ENCODE peak calls at places on chromosomes 2 and 18, in nine cellular contexts. I, B, J, P, Y, T, Z, H and C are unnamed samples.

GRCh38 chr18:63410792-63411191 is 11.5 kb downstream of the VPS4B start:
- DNase-seq in I (no peak), B (no peak), J (no peak), P (no peak), Y (no peak), T (no peak), Z (no peak), H (peak; percentile 83), C (no peak)

GRCh38 chr2:113291191-113291590 is 12.5 kb upstream of the PAX8 start:
- DNase-seq in I (no peak), B (no peak), J (peak; percentile 53), P (no peak), Y (no peak), T (no peak), Z (no peak), H (no peak), C (no peak)

GRCh38 chr2:241496904-241497877 is 11.2 kb downstream of the STK25 start:
- DNase-seq in I (no peak), B (no peak), J (no peak), P (no peak), Y (no peak), T (no peak), Z (no peak), H (no peak), C (no peak)

GRCh38 chr2:45612741-45613140 is 1.7 kb upstream of the SRBD1 start:
- DNase-seq in I (no peak), B (no peak), J (no peak), P (no peak), Y (no peak), T (no peak), Z (no peak), H (peak; percentile 23), C (no peak)

GRCh38 chr2:99072556-99072955 is 69.0 kb upstream of the C2orf15 start:
- DNase-seq in I (no peak), B (no peak), J (no peak), P (no peak), Y (no peak), T (no peak), Z (no peak), H (no peak), C (no peak)

GRCh38 chr2:18966131-18966530 is 376.8 kb upstream of the NT5C1B start:
- DNase-seq in I (no peak), B (no peak), J (no peak), P (no peak), Y (no peak), T (no peak), Z (no peak), H (no peak), C (no peak)

GRCh38 chr2:32009479-32010256 is 1.1 kb downstream of the MEMO1 start:
- DNase-seq in I (no peak), B (peak; percentile 27), J (peak; percentile 50), P (peak; percentile 66), Y (no peak), T (peak; percentile 62), Z (no peak), H (peak; percentile 23), C (peak; percentile 67)

GRCh38 chr2:239912938-239913631 is 112.1 kb downstream of the NDUFA10 start:
- DNase-seq in I (peak; percentile 49), B (peak; percentile 7), J (no peak), P (no peak), Y (no peak), T (peak; percentile 48), Z (no peak), H (no peak), C (no peak)

GRCh38 chr2:113964436-113964835 is 74.5 kb downstream of the ACTR3 start:
- DNase-seq in I (no peak), B (no peak), J (no peak), P (no peak), Y (no peak), T (no peak), Z (no peak), H (no peak), C (no peak)

GRCh38 chr2:19228092-19228670 is 130.2 kb downstream of the OSR1 start:
- DNase-seq in I (no peak), B (no peak), J (no peak), P (no peak), Y (no peak), T (no peak), Z (no peak), H (no peak), C (no peak)

GRCh38 chr18:56575819-56576663 is 62.4 kb downstream of the TXNL1 start:
- DNase-seq in I (no peak), B (no peak), J (peak; percentile 76), P (peak; percentile 33), Y (no peak), T (no peak), Z (peak; percentile 43), H (peak; percentile 80), C (no peak)

GRCh38 chr2:46666044-46666662 is 186.8 kb downstream of the TMEM247 start:
- DNase-seq in I (no peak), B (peak; percentile 92), J (no peak), P (no peak), Y (no peak), T (no peak), Z (no peak), H (no peak), C (no peak)

GRCh38 chr2:33011406-33011805 is 64.7 kb downstream of the LTBP1 start:
- DNase-seq in I (no peak), B (no peak), J (no peak), P (no peak), Y (no peak), T (no peak), Z (no peak), H (no peak), C (no peak)

GRCh38 chr2:33015421-33016142 is 68.8 kb downstream of the LTBP1 start:
- DNase-seq in I (no peak), B (no peak), J (no peak), P (no peak), Y (no peak), T (no peak), Z (no peak), H (peak; percentile 94), C (no peak)

GRCh38 chr2:33013684-33014110 is 66.9 kb downstream of the LTBP1 start:
- DNase-seq in I (no peak), B (no peak), J (no peak), P (no peak), Y (no peak), T (no peak), Z (no peak), H (peak; percentile 79), C (no peak)

GRCh38 chr2:33011941-33012340 is 65.2 kb downstream of the LTBP1 start:
- DNase-seq in I (no peak), B (no peak), J (no peak), P (no peak), Y (no peak), T (no peak), Z (no peak), H (peak; percentile 71), C (no peak)

DNA sequence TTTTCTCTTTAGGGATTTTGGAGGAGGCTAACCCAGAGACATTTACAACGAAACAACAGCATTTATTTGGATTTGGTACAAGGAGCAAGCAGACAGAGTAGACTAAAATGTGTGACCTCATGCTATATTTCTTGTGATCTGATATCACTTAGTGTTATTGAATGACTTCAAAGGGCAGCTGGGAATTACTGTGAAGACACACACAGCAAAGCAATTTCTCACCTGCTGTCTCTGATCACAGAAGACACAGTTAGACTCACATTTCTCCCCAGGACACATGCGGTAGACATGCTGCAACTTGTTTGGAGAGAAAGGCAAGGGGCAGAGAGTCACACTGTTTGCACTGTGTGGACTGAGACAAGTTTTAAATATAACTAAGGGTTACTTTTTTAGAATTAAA is 67.5 kb downstream of the LTBP1 start:
- DNase-seq in I (no peak), B (no peak), J (no peak), P (no peak), Y (no peak), T (no peak), Z (no peak), H (no peak), C (no peak)
- H3K4me1 ChIP-seq in I (peaks cover 36% of the 10 kb centered on the region), B (peaks cover 7% of the 10 kb centered on the region), J (peaks cover 12% of the 10 kb centered on the region), P (no peaks in the 10 kb centered on the region), Y (no peaks in the 10 kb centered on the region), T (peaks cover 26% of the 10 kb centered on the region), Z (peaks cover 33% of the 10 kb centered on the region), H (peaks cover 44% of the 10 kb centered on the region), C (no peaks in the 10 kb centered on the region)

DNA sequence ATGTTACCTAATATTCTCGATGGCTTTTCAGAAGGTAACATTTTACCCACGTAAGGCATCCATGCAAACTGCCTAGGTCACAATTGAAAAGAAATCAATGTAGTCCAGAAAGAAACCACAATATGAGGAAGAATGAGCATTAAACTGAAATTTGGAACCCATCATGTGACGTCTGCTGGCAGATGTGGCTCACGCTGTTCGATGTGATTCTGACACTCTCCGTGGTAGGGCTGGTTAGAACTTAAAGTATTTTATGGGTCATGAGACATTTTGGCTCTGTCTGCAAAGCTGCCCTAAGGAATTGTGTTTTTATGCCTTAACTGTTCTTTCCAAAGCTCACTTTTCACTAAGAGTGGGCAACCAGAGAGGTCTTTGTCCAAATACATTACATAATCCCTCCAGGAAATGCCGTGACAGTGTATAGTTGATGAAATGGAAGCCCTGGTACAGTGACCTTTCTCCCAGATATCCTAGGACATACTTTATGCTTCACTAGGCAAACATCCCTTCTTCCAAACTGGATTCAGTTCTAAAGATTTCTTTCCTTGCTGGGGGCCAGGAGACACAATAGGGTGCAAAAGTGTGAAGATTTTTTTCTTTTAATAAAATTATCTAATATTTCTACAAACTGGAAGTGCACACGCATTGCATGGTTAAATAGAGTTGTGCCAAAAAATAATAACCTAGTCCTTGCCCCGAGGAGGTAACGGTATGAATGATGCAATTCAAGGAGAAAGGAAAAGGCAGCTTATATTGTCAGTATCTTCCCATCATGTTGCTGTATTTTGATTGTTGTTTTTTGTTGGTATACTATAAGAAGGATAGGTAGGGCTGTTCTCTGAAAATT is 119.0 kb downstream of the AQP4 start:
- DNase-seq in I (no peak), B (no peak), J (no peak), P (no peak), Y (no peak), T (no peak), Z (no peak), H (peak; percentile 67), C (no peak)
- H3K27ac ChIP-seq in I (no peak overlapping the region), B (no peak overlapping the region), J (no peak overlapping the region), P (no peak overlapping the region), Y (no peak overlapping the region), T (peak overlapping the region; percentile 39), Z (no peak overlapping the region), H (peak overlapping the region; percentile 94), C (no peak overlapping the region)

GRCh38 chr2:176542456-176542855 is 273.2 kb downstream of the MTX2 start:
- DNase-seq in I (no peak), B (no peak), J (no peak), P (no peak), Y (no peak), T (no peak), Z (no peak), H (no peak), C (no peak)
- H3K4me1 ChIP-seq in I (no peaks in the 10 kb centered on the region), B (no peaks in the 10 kb centered on the region), J (no peaks in the 10 kb centered on the region), P (no peaks in the 10 kb centered on the region), Y (no peaks in the 10 kb centered on the region), T (no peaks in the 10 kb centered on the region), Z (no peaks in the 10 kb centered on the region), H (peaks cover 3% of the 10 kb centered on the region), C (no peaks in the 10 kb centered on the region)

DNA sequence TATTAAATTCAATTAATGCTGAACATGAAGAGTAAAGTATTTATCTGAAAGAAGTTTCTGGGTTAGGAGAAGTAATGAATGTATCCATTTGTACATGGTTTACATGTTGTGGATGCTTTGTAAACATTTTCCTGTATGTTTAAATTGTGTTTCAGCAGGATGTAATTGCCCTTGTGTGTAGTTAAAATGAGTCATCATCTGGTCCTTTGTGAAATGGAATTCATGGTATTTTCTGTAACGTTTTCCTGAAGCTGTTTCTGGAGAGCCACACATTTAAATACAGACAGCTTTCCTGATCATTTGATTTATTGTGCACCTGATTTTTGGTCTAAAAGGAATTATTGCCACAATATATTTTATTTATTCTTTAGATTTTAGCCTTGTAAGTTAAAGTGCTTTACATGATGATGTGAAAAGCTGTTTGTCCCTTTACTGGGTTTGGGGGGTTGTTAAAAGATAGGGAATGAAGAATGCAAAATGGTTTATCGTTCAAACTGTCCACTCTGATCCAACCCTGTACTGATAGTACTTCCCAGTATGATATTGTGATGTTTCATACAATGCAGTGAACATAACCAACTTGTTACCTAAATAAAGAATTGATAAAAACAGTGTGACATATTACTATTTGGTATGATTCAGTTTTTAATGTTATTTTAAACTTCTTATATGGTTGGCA is 41.7 kb upstream of the SLC3A1 start:
- DNase-seq in I (no peak), B (no peak), J (peak; percentile 72), P (no peak), Y (no peak), T (no peak), Z (no peak), H (peak; percentile 79), C (no peak)
- H3K27ac ChIP-seq in I (no peak overlapping the region), B (no peak overlapping the region), J (peak overlapping the region; percentile 58), P (no peak overlapping the region), Y (no peak overlapping the region), T (no peak overlapping the region), Z (no peak overlapping the region), H (no peak overlapping the region), C (no peak overlapping the region)